ENCODE peak calls at places on chromosomes 7 and 10, in ten cellular contexts. A, U, Q, T, L, V, M, G, J and W are unnamed samples.

GRCh38 chr10:85946713-85947326 is 419.8 kb downstream of the GRID1 start:
- DNase-seq in A (no peak), U (peak), Q (no peak), T (no peak), L (no peak), V (no peak), M (peak), G (no peak), J (no peak), W (no peak)

GRCh38 chr10:24505759-24506158 is 217.9 kb downstream of the ARHGAP21 start:
- DNase-seq in A (no peak), U (no peak), Q (no peak), T (no peak), L (no peak), V (no peak), M (no peak), G (no peak), J (no peak), W (no peak)

GRCh38 chr7:83468251-83468739 is 180.6 kb downstream of the SEMA3E start:
- DNase-seq in A (peak), U (no peak), Q (peak), T (peak), L (peak), V (peak), M (peak), G (peak), J (peak), W (peak)

GRCh38 chr7:104388222-104388621 is 59.8 kb downstream of the LHFPL3 start:
- DNase-seq in A (no peak), U (no peak), Q (no peak), T (no peak), L (no peak), V (no peak), M (no peak), G (no peak), J (no peak), W (no peak)

GRCh38 chr7:155543011-155543881 is 3.1 kb downstream of the CNPY1 start:
- DNase-seq in A (no peak), U (no peak), Q (no peak), T (no peak), L (no peak), V (no peak), M (no peak), G (no peak), J (no peak), W (no peak)

GRCh38 chr10:62108768-62109430 is 159.7 kb downstream of the RTKN2 start:
- DNase-seq in A (no peak), U (no peak), Q (no peak), T (no peak), L (no peak), V (no peak), M (no peak), G (no peak), J (no peak), W (no peak)

GRCh38 chr10:86665218-86665607 is 3.1 kb upstream of the LDB3 start:
- DNase-seq in A (no peak), U (no peak), Q (no peak), T (no peak), L (no peak), V (no peak), M (no peak), G (no peak), J (no peak), W (no peak)

GRCh38 chr7:37719077-37719476 is 35.5 kb downstream of the GPR141 start:
- DNase-seq in A (no peak), U (no peak), Q (no peak), T (no peak), L (no peak), V (no peak), M (no peak), G (no peak), J (no peak), W (no peak)